ENCODE peak calls at places on chromosomes 16 and 17, in six cellular contexts. Z, G, W, X, I and J are unnamed samples.

GRCh38 chr16:4512473-4512872 is 26.1 kb downstream of the CDIP1 start:
- DNase-seq in X (no peak), Z (no peak), W (no peak), I (no peak), G (no peak), J (no peak)

GRCh38 chr17:19329136-19329535 is 33.4 kb downstream of the B9D1 start:
- DNase-seq in Z (no peak), I (no peak), W (no peak), G (no peak), X (no peak), J (no peak)

GRCh38 chr16:252366-253337 is 18.0 kb downstream of the FAM234A start:
- DNase-seq in Z (no peak), X (no peak), I (no peak), W (no peak), G (no peak), J (no peak)

GRCh38 chr16:58451945-58452401 is 48.0 kb upstream of the NDRG4 start:
- DNase-seq in W (no peak), X (peak; percentile 62), Z (no peak), I (no peak), G (no peak), J (no peak)

GRCh38 chr16:46753015-46753414 is 4.9 kb upstream of the MYLK3 start:
- DNase-seq in G (no peak), I (no peak), X (no peak), W (no peak), Z (no peak), J (no peak)

GRCh38 chr16:1500465-1501150 is 7.4 kb downstream of the TELO2 start:
- DNase-seq in X (no peak), G (no peak), Z (no peak), I (no peak), W (no peak), J (no peak)

GRCh38 chr17:4006165-4006589 is 41.9 kb upstream of the ATP2A3 start:
- DNase-seq in W (peak; percentile 30), G (no peak), I (no peak), Z (no peak), X (no peak), J (no peak)

GRCh38 chr17:12773153-12773552 is 16.1 kb upstream of the ARHGAP44 start:
- DNase-seq in G (no peak), X (no peak), W (no peak), I (no peak), Z (no peak), J (no peak)

GRCh38 chr17:74898376-74898946 is 5.0 kb upstream of the FADS6 start:
- DNase-seq in G (no peak), Z (no peak), X (peak; percentile 19), I (no peak), W (no peak), J (no peak)

GRCh38 chr16:80924372-80924978 is 82.2 kb downstream of the CMC2 start:
- DNase-seq in X (peak; percentile 16), W (peak; percentile 87), G (peak; percentile 80), Z (peak; percentile 42), I (peak; percentile 8), J (no peak)

GRCh38 chr16:75628351-75628750 is 5.3 kb upstream of the ADAT1 start:
- DNase-seq in Z (no peak), G (peak; percentile 33), X (no peak), W (no peak), I (no peak), J (no peak)

GRCh38 chr17:83128306-83129240 is 49.2 kb downstream of the METRNL start:
- DNase-seq in W (peak; percentile 28), G (no peak), I (no peak), X (no peak), Z (no peak), J (peak; percentile 69)

GRCh38 chr16:1511662-1512061 is 18.5 kb downstream of the TELO2 start:
- DNase-seq in X (no peak), Z (no peak), G (no peak), I (no peak), W (no peak), J (no peak)

GRCh38 chr16:50338371-50339231 is 30.2 kb downstream of the BRD7 start:
- DNase-seq in X (no peak), Z (no peak), W (no peak), I (peak; percentile 18), G (no peak), J (no peak)

GRCh38 chr16:67843343-67843765 is 1.2 kb downstream of the THAP11 start:
- DNase-seq in Z (no peak), W (no peak), I (no peak), X (no peak), G (peak; percentile 15), J (no peak)

GRCh38 chr17:2181206-2181983 is 122.2 kb downstream of the SMG6 start:
- DNase-seq in X (no peak), Z (no peak), W (no peak), G (no peak), I (no peak), J (peak; percentile 92)

GRCh38 chr17:75785770-75786538 is 1.3 kb downstream of the UNK start:
- DNase-seq in X (peak; percentile 44), I (no peak), G (no peak), Z (no peak), W (no peak), J (no peak)

GRCh38 chr16:86772671-86773338 is 194.5 kb downstream of the FOXL1 start:
- DNase-seq in I (no peak), W (no peak), X (peak; percentile 70), G (no peak), Z (no peak), J (no peak)

DNA sequence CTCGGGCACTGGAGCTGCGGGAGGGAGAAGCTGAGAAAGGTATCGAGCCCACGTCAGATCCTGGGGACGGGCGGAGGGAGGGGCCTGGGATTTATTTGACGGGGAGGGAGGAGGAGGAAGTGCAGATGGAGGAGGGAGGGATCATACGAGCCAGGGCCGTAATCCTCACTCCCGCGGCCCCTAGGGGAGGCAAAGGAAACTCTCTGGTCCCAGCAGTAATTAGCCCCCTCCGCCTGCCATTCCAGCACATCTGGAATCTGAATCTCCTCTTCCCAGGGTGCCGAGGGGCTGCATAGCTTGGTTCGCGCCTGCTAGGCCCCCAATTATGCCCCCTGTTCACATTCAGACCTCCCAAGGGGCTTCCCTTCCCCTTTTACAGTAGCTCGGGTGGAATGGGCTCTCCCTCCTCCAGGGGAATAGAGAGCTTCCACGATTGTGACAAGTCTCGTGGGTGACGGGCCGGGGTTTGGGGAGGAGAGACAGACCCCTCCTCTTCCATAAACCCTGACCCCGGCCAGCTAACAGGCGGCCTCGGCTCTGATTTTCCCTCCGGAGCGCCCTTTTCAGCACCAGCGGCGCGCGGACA is at the start of gene SEZ6L2:
- DNase-seq in I (no peak), G (peak; percentile 84), W (peak; percentile 96), X (peak; percentile 88), Z (peak; percentile 51), J (no peak)
- TF ChIP-seq CTCF in I (no peak), G (peak; percentile 6), W (peak; percentile 54), X (peak; percentile 5), Z (no peak), J (no peak)

GRCh38 chr16:17445421-17445820 is 25.3 kb downstream of the XYLT1 start:
- DNase-seq in I (no peak), W (no peak), X (no peak), Z (no peak), G (no peak), J (no peak)
- TF ChIP-seq CTCF in I (no peak), W (no peak), X (no peak), Z (no peak), G (no peak), J (no peak)

GRCh38 chr16:10564591-10564990 is 15.8 kb downstream of the EMP2 start:
- DNase-seq in G (no peak), W (no peak), X (no peak), I (no peak), Z (no peak), J (no peak)

GRCh38 chr16:10569629-10570028 is 10.8 kb downstream of the EMP2 start:
- DNase-seq in W (no peak), X (no peak), G (no peak), Z (no peak), I (no peak), J (no peak)

GRCh38 chr16:10565167-10565566 is 15.2 kb downstream of the EMP2 start:
- DNase-seq in G (no peak), I (no peak), W (no peak), Z (no peak), X (no peak), J (no peak)

GRCh38 chr16:10562361-10562899 is 18.0 kb downstream of the EMP2 start:
- DNase-seq in X (no peak), G (no peak), Z (no peak), W (no peak), I (no peak), J (no peak)

DNA sequence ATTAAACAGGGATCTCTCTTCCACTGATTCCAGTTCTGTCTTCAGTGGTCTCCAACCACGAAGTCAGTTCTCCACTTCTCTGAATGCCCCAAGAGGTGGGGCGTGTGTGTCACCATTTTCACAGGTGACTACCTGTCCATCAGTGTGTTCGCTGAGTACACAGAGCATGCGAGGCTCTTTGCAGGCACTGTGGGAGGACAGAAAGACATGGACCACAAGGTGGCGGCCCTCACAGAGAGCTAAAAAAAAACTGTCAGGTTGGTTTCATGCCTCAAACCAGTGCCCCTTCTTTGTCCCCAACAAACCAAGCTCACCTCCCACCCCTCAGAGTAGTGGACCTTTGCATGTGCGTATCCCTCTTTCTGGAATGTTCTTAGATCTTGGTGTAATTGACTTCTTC is 13.8 kb downstream of the EMP2 start:
- DNase-seq in X (no peak), I (no peak), W (peak; percentile 39), G (no peak), Z (no peak), J (no peak)
- TF ChIP-seq CTCF in X (no peak), I (no peak), W (peak; percentile 51), G (no peak), Z (no peak), J (no peak)

GRCh38 chr16:85565340-85565739 is 47.8 kb upstream of the GSE1 start:
- DNase-seq in W (no peak), I (no peak), Z (no peak), G (no peak), X (no peak), J (no peak)

GRCh38 chr16:85562102-85562786 is 50.9 kb upstream of the GSE1 start:
- DNase-seq in W (no peak), Z (no peak), G (no peak), I (no peak), X (no peak), J (no peak)

GRCh38 chr16:85564277-85565051 is 48.7 kb upstream of the GSE1 start:
- DNase-seq in G (no peak), Z (no peak), W (no peak), X (peak; percentile 56), I (peak; percentile 27), J (no peak)

GRCh38 chr16:85563031-85563430 is 50.1 kb upstream of the GSE1 start:
- DNase-seq in X (no peak), Z (no peak), W (no peak), I (no peak), G (no peak), J (no peak)

DNA sequence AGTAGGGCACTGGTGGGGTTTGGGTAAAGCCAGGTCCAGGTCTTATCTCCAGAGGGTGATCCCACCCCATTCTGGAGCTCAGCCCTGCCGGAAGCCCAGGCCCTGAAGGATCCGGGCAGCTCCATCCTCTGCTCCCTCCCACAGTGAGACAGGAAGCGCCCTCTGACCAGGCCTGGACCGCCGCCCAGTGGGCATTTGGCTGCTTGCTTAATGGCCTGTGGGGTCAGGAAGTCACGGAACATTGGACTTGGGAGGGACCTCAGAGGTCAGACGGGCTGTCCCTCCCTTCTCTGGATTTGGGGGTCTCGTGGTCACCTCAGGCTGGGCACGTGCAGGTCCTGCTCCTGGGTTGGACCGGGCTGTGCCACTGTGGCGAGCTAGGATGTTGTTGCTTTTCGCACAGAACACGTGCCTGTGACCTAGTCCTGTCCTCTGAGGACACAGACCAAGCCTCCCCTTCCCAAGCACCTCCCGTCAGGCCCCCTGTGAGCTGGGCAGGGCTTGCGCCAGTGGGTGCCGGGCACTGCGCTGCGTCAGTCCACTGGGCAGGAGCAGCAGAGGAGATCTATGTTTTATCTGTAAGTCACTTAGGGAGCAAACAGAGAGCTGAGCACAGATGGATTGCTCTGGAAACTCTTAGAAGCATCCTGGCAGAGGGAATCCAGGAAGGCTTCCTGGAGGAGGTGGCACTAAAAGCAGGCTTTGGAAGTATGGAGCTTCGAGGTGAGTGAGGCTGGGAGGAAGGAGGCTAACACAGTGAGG is 49.4 kb upstream of the GSE1 start:
- DNase-seq in G (peak; percentile 66), W (no peak), Z (peak; percentile 67), X (no peak), I (no peak), J (no peak)
- TF ChIP-seq CTCF in G (no peak), W (no peak), Z (no peak), X (no peak), I (no peak), J (no peak)